ENCODE peak calls at places on chromosomes 11 and 22, in seven cellular contexts. One of them, this sample, is unnamed.

GRCh38 chr11:125280646-125281045 is 116.1 kb downstream of the PKNOX2 start:
- DNase-seq in stimulated activated CD4-positive, alpha-beta T cell treated with anti-CD3 and anti-CD28 coated beads, Interleukin-12 subunit alpha, Interleukin-12 subunit beta, amount 100 ng/mL, for 24 hours: no peak
- DNase-seq in activated T-cell treated with anti-CD3 and anti-CD28 coated beads for 48 hours: no peak
- DNase-seq in hepatic stellate cell: no peak
- DNase-seq in RPMI8226: no peak
- DNase-seq in iPS-NIHi11: no peak
- DNase-seq in caudate nucleus: no peak
- DNase-seq in this sample: no peak

GRCh38 chr11:68968306-68969255 is 12.2 kb downstream of the MRGPRD start:
- DNase-seq in stimulated activated CD4-positive, alpha-beta T cell treated with anti-CD3 and anti-CD28 coated beads, Interleukin-12 subunit alpha, Interleukin-12 subunit beta, amount 100 ng/mL, for 24 hours: no peak
- DNase-seq in activated T-cell treated with anti-CD3 and anti-CD28 coated beads for 48 hours: no peak
- DNase-seq in hepatic stellate cell: no peak
- DNase-seq in RPMI8226: no peak
- DNase-seq in iPS-NIHi11: peak
- DNase-seq in caudate nucleus: no peak
- DNase-seq in this sample: no peak

GRCh38 chr11:42555197-42555596 is 756.6 kb upstream of the API5 start:
- DNase-seq in stimulated activated CD4-positive, alpha-beta T cell treated with anti-CD3 and anti-CD28 coated beads, Interleukin-12 subunit alpha, Interleukin-12 subunit beta, amount 100 ng/mL, for 24 hours: no peak
- DNase-seq in activated T-cell treated with anti-CD3 and anti-CD28 coated beads for 48 hours: no peak
- DNase-seq in hepatic stellate cell: no peak
- DNase-seq in RPMI8226: no peak
- DNase-seq in iPS-NIHi11: no peak
- DNase-seq in caudate nucleus: no peak
- DNase-seq in this sample: no peak

GRCh38 chr22:50489363-50490243 is 2.9 kb downstream of the MIOX start:
- DNase-seq in stimulated activated CD4-positive, alpha-beta T cell treated with anti-CD3 and anti-CD28 coated beads, Interleukin-12 subunit alpha, Interleukin-12 subunit beta, amount 100 ng/mL, for 24 hours: no peak
- DNase-seq in activated T-cell treated with anti-CD3 and anti-CD28 coated beads for 48 hours: no peak
- DNase-seq in hepatic stellate cell: no peak
- DNase-seq in RPMI8226: no peak
- DNase-seq in iPS-NIHi11: no peak
- DNase-seq in caudate nucleus: no peak
- DNase-seq in this sample: no peak

GRCh38 chr11:43934359-43935130 is 7.9 kb upstream of the C11orf96 start:
- DNase-seq in stimulated activated CD4-positive, alpha-beta T cell treated with anti-CD3 and anti-CD28 coated beads, Interleukin-12 subunit alpha, Interleukin-12 subunit beta, amount 100 ng/mL, for 24 hours: no peak
- DNase-seq in activated T-cell treated with anti-CD3 and anti-CD28 coated beads for 48 hours: no peak
- DNase-seq in hepatic stellate cell: no peak
- DNase-seq in RPMI8226: no peak
- DNase-seq in iPS-NIHi11: no peak
- DNase-seq in caudate nucleus: no peak
- DNase-seq in this sample: no peak

GRCh38 chr22:26857169-26857568 is 199.8 kb downstream of the MIAT start:
- DNase-seq in stimulated activated CD4-positive, alpha-beta T cell treated with anti-CD3 and anti-CD28 coated beads, Interleukin-12 subunit alpha, Interleukin-12 subunit beta, amount 100 ng/mL, for 24 hours: no peak
- DNase-seq in activated T-cell treated with anti-CD3 and anti-CD28 coated beads for 48 hours: no peak
- DNase-seq in hepatic stellate cell: no peak
- DNase-seq in RPMI8226: no peak
- DNase-seq in iPS-NIHi11: no peak
- DNase-seq in caudate nucleus: no peak
- DNase-seq in this sample: no peak

GRCh38 chr11:44285756-44286155 is 24.2 kb downstream of the ALX4 start:
- DNase-seq in stimulated activated CD4-positive, alpha-beta T cell treated with anti-CD3 and anti-CD28 coated beads, Interleukin-12 subunit alpha, Interleukin-12 subunit beta, amount 100 ng/mL, for 24 hours: no peak
- DNase-seq in activated T-cell treated with anti-CD3 and anti-CD28 coated beads for 48 hours: no peak
- DNase-seq in hepatic stellate cell: no peak
- DNase-seq in RPMI8226: no peak
- DNase-seq in iPS-NIHi11: no peak
- DNase-seq in caudate nucleus: no peak
- DNase-seq in this sample: no peak

GRCh38 chr11:122765487-122766131 is 72.7 kb upstream of the CRTAM start:
- DNase-seq in stimulated activated CD4-positive, alpha-beta T cell treated with anti-CD3 and anti-CD28 coated beads, Interleukin-12 subunit alpha, Interleukin-12 subunit beta, amount 100 ng/mL, for 24 hours: no peak
- DNase-seq in activated T-cell treated with anti-CD3 and anti-CD28 coated beads for 48 hours: no peak
- DNase-seq in hepatic stellate cell: no peak
- DNase-seq in RPMI8226: no peak
- DNase-seq in iPS-NIHi11: no peak
- DNase-seq in caudate nucleus: no peak
- DNase-seq in this sample: no peak

GRCh38 chr11:43574949-43575915 is 105.3 kb upstream of the HSD17B12 start:
- DNase-seq in stimulated activated CD4-positive, alpha-beta T cell treated with anti-CD3 and anti-CD28 coated beads, Interleukin-12 subunit alpha, Interleukin-12 subunit beta, amount 100 ng/mL, for 24 hours: no peak
- DNase-seq in activated T-cell treated with anti-CD3 and anti-CD28 coated beads for 48 hours: peak
- DNase-seq in hepatic stellate cell: peak
- DNase-seq in RPMI8226: no peak
- DNase-seq in iPS-NIHi11: peak
- DNase-seq in caudate nucleus: peak
- DNase-seq in this sample: peak

GRCh38 chr22:49377306-49377705 is 450.4 kb downstream of the BRD1 start:
- DNase-seq in stimulated activated CD4-positive, alpha-beta T cell treated with anti-CD3 and anti-CD28 coated beads, Interleukin-12 subunit alpha, Interleukin-12 subunit beta, amount 100 ng/mL, for 24 hours: no peak
- DNase-seq in activated T-cell treated with anti-CD3 and anti-CD28 coated beads for 48 hours: no peak
- DNase-seq in hepatic stellate cell: no peak
- DNase-seq in RPMI8226: no peak
- DNase-seq in iPS-NIHi11: no peak
- DNase-seq in caudate nucleus: no peak
- DNase-seq in this sample: no peak

GRCh38 chr11:27558401-27558800 is 51.8 kb upstream of the LIN7C start:
- DNase-seq in stimulated activated CD4-positive, alpha-beta T cell treated with anti-CD3 and anti-CD28 coated beads, Interleukin-12 subunit alpha, Interleukin-12 subunit beta, amount 100 ng/mL, for 24 hours: no peak
- DNase-seq in activated T-cell treated with anti-CD3 and anti-CD28 coated beads for 48 hours: no peak
- DNase-seq in hepatic stellate cell: no peak
- DNase-seq in RPMI8226: no peak
- DNase-seq in iPS-NIHi11: no peak
- DNase-seq in caudate nucleus: no peak
- DNase-seq in this sample: no peak

GRCh38 chr11:11512929-11513328 is 108.9 kb downstream of the GALNT18 start:
- DNase-seq in stimulated activated CD4-positive, alpha-beta T cell treated with anti-CD3 and anti-CD28 coated beads, Interleukin-12 subunit alpha, Interleukin-12 subunit beta, amount 100 ng/mL, for 24 hours: no peak
- DNase-seq in activated T-cell treated with anti-CD3 and anti-CD28 coated beads for 48 hours: no peak
- DNase-seq in hepatic stellate cell: no peak
- DNase-seq in RPMI8226: no peak
- DNase-seq in iPS-NIHi11: no peak
- DNase-seq in caudate nucleus: no peak
- DNase-seq in this sample: no peak

GRCh38 chr11:63274776-63275175 is 31.4 kb upstream of the SLC22A25 start:
- DNase-seq in stimulated activated CD4-positive, alpha-beta T cell treated with anti-CD3 and anti-CD28 coated beads, Interleukin-12 subunit alpha, Interleukin-12 subunit beta, amount 100 ng/mL, for 24 hours: no peak
- DNase-seq in activated T-cell treated with anti-CD3 and anti-CD28 coated beads for 48 hours: no peak
- DNase-seq in hepatic stellate cell: no peak
- DNase-seq in RPMI8226: no peak
- DNase-seq in iPS-NIHi11: no peak
- DNase-seq in caudate nucleus: no peak
- DNase-seq in this sample: no peak

GRCh38 chr11:13126430-13126829 is 117.3 kb downstream of the RASSF10 start:
- DNase-seq in stimulated activated CD4-positive, alpha-beta T cell treated with anti-CD3 and anti-CD28 coated beads, Interleukin-12 subunit alpha, Interleukin-12 subunit beta, amount 100 ng/mL, for 24 hours: no peak
- DNase-seq in activated T-cell treated with anti-CD3 and anti-CD28 coated beads for 48 hours: no peak
- DNase-seq in hepatic stellate cell: no peak
- DNase-seq in RPMI8226: no peak
- DNase-seq in iPS-NIHi11: peak
- DNase-seq in caudate nucleus: no peak
- DNase-seq in this sample: no peak

GRCh38 chr11:17864478-17864941 is 129.9 kb downstream of the KCNC1 start:
- DNase-seq in stimulated activated CD4-positive, alpha-beta T cell treated with anti-CD3 and anti-CD28 coated beads, Interleukin-12 subunit alpha, Interleukin-12 subunit beta, amount 100 ng/mL, for 24 hours: no peak
- DNase-seq in activated T-cell treated with anti-CD3 and anti-CD28 coated beads for 48 hours: no peak
- DNase-seq in hepatic stellate cell: no peak
- DNase-seq in RPMI8226: peak
- DNase-seq in iPS-NIHi11: peak
- DNase-seq in caudate nucleus: no peak
- DNase-seq in this sample: no peak

GRCh38 chr11:80722616-80723015 is 1281.8 kb upstream of the TENM4 start:
- DNase-seq in stimulated activated CD4-positive, alpha-beta T cell treated with anti-CD3 and anti-CD28 coated beads, Interleukin-12 subunit alpha, Interleukin-12 subunit beta, amount 100 ng/mL, for 24 hours: no peak
- DNase-seq in activated T-cell treated with anti-CD3 and anti-CD28 coated beads for 48 hours: no peak
- DNase-seq in hepatic stellate cell: no peak
- DNase-seq in RPMI8226: no peak
- DNase-seq in iPS-NIHi11: no peak
- DNase-seq in caudate nucleus: no peak
- DNase-seq in this sample: no peak

GRCh38 chr22:22926359-22927195 is 39.0 kb downstream of the IGLL5 start:
- DNase-seq in stimulated activated CD4-positive, alpha-beta T cell treated with anti-CD3 and anti-CD28 coated beads, Interleukin-12 subunit alpha, Interleukin-12 subunit beta, amount 100 ng/mL, for 24 hours: no peak
- DNase-seq in activated T-cell treated with anti-CD3 and anti-CD28 coated beads for 48 hours: no peak
- DNase-seq in hepatic stellate cell: no peak
- DNase-seq in RPMI8226: peak
- DNase-seq in iPS-NIHi11: no peak
- DNase-seq in caudate nucleus: no peak
- DNase-seq in this sample: no peak

GRCh38 chr11:43376065-43376464 is 17.3 kb downstream of the TTC17 start:
- DNase-seq in stimulated activated CD4-positive, alpha-beta T cell treated with anti-CD3 and anti-CD28 coated beads, Interleukin-12 subunit alpha, Interleukin-12 subunit beta, amount 100 ng/mL, for 24 hours: no peak
- DNase-seq in activated T-cell treated with anti-CD3 and anti-CD28 coated beads for 48 hours: no peak
- DNase-seq in hepatic stellate cell: no peak
- DNase-seq in RPMI8226: no peak
- DNase-seq in iPS-NIHi11: no peak
- DNase-seq in caudate nucleus: no peak
- DNase-seq in this sample: no peak

GRCh38 chr11:3866206-3866605 is 10.7 kb downstream of the STIM1 start:
- DNase-seq in stimulated activated CD4-positive, alpha-beta T cell treated with anti-CD3 and anti-CD28 coated beads, Interleukin-12 subunit alpha, Interleukin-12 subunit beta, amount 100 ng/mL, for 24 hours: no peak
- DNase-seq in activated T-cell treated with anti-CD3 and anti-CD28 coated beads for 48 hours: no peak
- DNase-seq in hepatic stellate cell: no peak
- DNase-seq in RPMI8226: peak
- DNase-seq in iPS-NIHi11: no peak
- DNase-seq in caudate nucleus: no peak
- DNase-seq in this sample: no peak

GRCh38 chr22:22030493-22031182 is 48.1 kb upstream of the TOP3B start:
- DNase-seq in stimulated activated CD4-positive, alpha-beta T cell treated with anti-CD3 and anti-CD28 coated beads, Interleukin-12 subunit alpha, Interleukin-12 subunit beta, amount 100 ng/mL, for 24 hours: no peak
- DNase-seq in activated T-cell treated with anti-CD3 and anti-CD28 coated beads for 48 hours: no peak
- DNase-seq in hepatic stellate cell: peak
- DNase-seq in RPMI8226: peak
- DNase-seq in iPS-NIHi11: peak
- DNase-seq in caudate nucleus: no peak
- DNase-seq in this sample: peak

GRCh38 chr11:126734752-126735151 is 265.8 kb downstream of the KIRREL3 start:
- DNase-seq in stimulated activated CD4-positive, alpha-beta T cell treated with anti-CD3 and anti-CD28 coated beads, Interleukin-12 subunit alpha, Interleukin-12 subunit beta, amount 100 ng/mL, for 24 hours: no peak
- DNase-seq in activated T-cell treated with anti-CD3 and anti-CD28 coated beads for 48 hours: no peak
- DNase-seq in hepatic stellate cell: no peak
- DNase-seq in RPMI8226: no peak
- DNase-seq in iPS-NIHi11: no peak
- DNase-seq in caudate nucleus: no peak
- DNase-seq in this sample: no peak

GRCh38 chr22:27089303-27089702 is 431.9 kb downstream of the MIAT start:
- DNase-seq in stimulated activated CD4-positive, alpha-beta T cell treated with anti-CD3 and anti-CD28 coated beads, Interleukin-12 subunit alpha, Interleukin-12 subunit beta, amount 100 ng/mL, for 24 hours: no peak
- DNase-seq in activated T-cell treated with anti-CD3 and anti-CD28 coated beads for 48 hours: no peak
- DNase-seq in hepatic stellate cell: no peak
- DNase-seq in RPMI8226: no peak
- DNase-seq in iPS-NIHi11: no peak
- DNase-seq in caudate nucleus: no peak
- DNase-seq in this sample: peak

GRCh38 chr11:62689421-62690183 is at the start of gene LRRN4CL:
- DNase-seq in stimulated activated CD4-positive, alpha-beta T cell treated with anti-CD3 and anti-CD28 coated beads, Interleukin-12 subunit alpha, Interleukin-12 subunit beta, amount 100 ng/mL, for 24 hours: no peak
- DNase-seq in activated T-cell treated with anti-CD3 and anti-CD28 coated beads for 48 hours: no peak
- DNase-seq in hepatic stellate cell: peak
- DNase-seq in RPMI8226: no peak
- DNase-seq in iPS-NIHi11: no peak
- DNase-seq in caudate nucleus: peak
- DNase-seq in this sample: peak